ENCODE peak calls at places on chromosome 6, in nine cellular contexts. S is Calu3; U is fibroblast of the aortic adventitia; E is HFFc6; Y is mesenchymal stem cell; P is ovary; B is CD4-positive, alpha-beta T cell; Z is astrocyte of the spinal cord; D is lung microvascular endothelial cell. F is an unnamed sample.

GRCh38 chr6:136747538-136747937 is 44.7 kb downstream of the MAP3K5 start:
- DNase-seq in S (no peak), U (no peak), E (no peak), Y (no peak), P (no peak), B (no peak), Z (no peak), D (no peak), F (no peak)

GRCh38 chr6:164346631-164347030 is 932.1 kb downstream of the QKI start:
- DNase-seq in S (no peak), U (no peak), E (no peak), Y (no peak), P (no peak), B (no peak), Z (no peak), D (no peak), F (no peak)

GRCh38 chr6:168380956-168381605 is 59.9 kb upstream of the SMOC2 start:
- DNase-seq in S (no peak), U (no peak), E (no peak), Y (no peak), P (peak; percentile 4), B (no peak), Z (no peak), D (no peak), F (no peak)

GRCh38 chr6:1242021-1242420 is 69.9 kb upstream of the FOXQ1 start:
- DNase-seq in S (no peak), U (no peak), E (no peak), Y (no peak), P (no peak), B (no peak), Z (no peak), D (no peak), F (no peak)

GRCh38 chr6:134288538-134289203 is 29.2 kb downstream of the SGK1 start:
- DNase-seq in S (no peak), U (peak; percentile 89), E (peak; percentile 93), Y (peak; percentile 89), P (no peak), B (no peak), Z (peak; percentile 91), D (peak; percentile 83), F (no peak)

GRCh38 chr6:143061597-143062385 is 1.1 kb downstream of the AIG1 start:
- DNase-seq in S (no peak), U (peak; percentile 22), E (no peak), Y (no peak), P (no peak), B (no peak), Z (no peak), D (no peak), F (no peak)

GRCh38 chr6:114033606-114034005 is 62.7 kb upstream of the HDAC2 start:
- DNase-seq in S (no peak), U (no peak), E (no peak), Y (no peak), P (no peak), B (no peak), Z (no peak), D (no peak), F (no peak)

GRCh38 chr6:39758905-39759605 is 33.1 kb upstream of the DAAM2 start:
- DNase-seq in S (no peak), U (no peak), E (no peak), Y (no peak), P (no peak), B (no peak), Z (no peak), D (no peak), F (no peak)

GRCh38 chr6:166424431-166424830 is 41.7 kb upstream of the MPC1 start:
- DNase-seq in S (no peak), U (no peak), E (no peak), Y (no peak), P (no peak), B (no peak), Z (no peak), D (no peak), F (no peak)

GRCh38 chr6:32192608-32193039 is at the start of gene GPSM3:
- DNase-seq in S (peak; percentile 46), U (no peak), E (no peak), Y (peak; percentile 41), P (peak; percentile 61), B (peak; percentile 67), Z (no peak), D (peak; percentile 57), F (peak; percentile 33)

GRCh38 chr6:29815118-29815750 is 12.4 kb upstream of the HLA-G start:
- DNase-seq in S (no peak), U (no peak), E (no peak), Y (no peak), P (no peak), B (no peak), Z (no peak), D (no peak), F (no peak)